ENCODE peak calls at places on chromosome 22, in eight cellular contexts. O is adrenal gland; M is cardiac fibroblast; T is HAP-1; F is CD8-positive, alpha-beta memory T cell; I is transverse colon; K is bronchial epithelial cell; Y is fibroblast of pulmonary artery. Q is an unnamed sample.

GRCh38 chr22:21712751-21713427 is 22.7 kb downstream of the YPEL1 start:
- DNase-seq in O (peak; percentile 80), M (peak; percentile 86), T (peak; percentile 77), F (peak; percentile 47), I (peak; percentile 59), K (peak; percentile 53), Y (peak; percentile 86), Q (peak; percentile 58)

GRCh38 chr22:32204211-32204855 is 540 bp downstream of the RFPL2 start:
- DNase-seq in O (no peak), M (no peak), T (no peak), F (peak; percentile 36), I (no peak), K (no peak), Y (no peak), Q (peak; percentile 33)

GRCh38 chr22:21937821-21938070 is 14.9 kb downstream of the PPM1F start:
- DNase-seq in O (no peak), M (no peak), T (no peak), F (no peak), I (no peak), K (peak; percentile 83), Y (no peak), Q (no peak)

GRCh38 chr22:47092896-47093311 is 330.5 kb downstream of the TBC1D22A start:
- DNase-seq in O (no peak), M (peak; percentile 64), T (no peak), F (no peak), I (no peak), K (peak; percentile 13), Y (peak; percentile 74), Q (no peak)

GRCh38 chr22:34814260-34814659 is 251.7 kb upstream of the ISX start:
- DNase-seq in O (no peak), M (no peak), T (no peak), F (no peak), I (no peak), K (no peak), Y (no peak), Q (no peak)

GRCh38 chr22:49975543-49976389 is 15.2 kb downstream of the PIM3 start:
- DNase-seq in O (no peak), M (no peak), T (peak; percentile 51), F (no peak), I (peak; percentile 37), K (no peak), Y (no peak), Q (no peak)

GRCh38 chr22:31867386-31868153 is 76.8 kb upstream of the YWHAH start:
- DNase-seq in O (no peak), M (no peak), T (peak; percentile 36), F (no peak), I (no peak), K (no peak), Y (no peak), Q (no peak)

GRCh38 chr22:43319661-43320486 is 23.3 kb downstream of the SCUBE1 start:
- DNase-seq in O (no peak), M (no peak), T (no peak), F (no peak), I (no peak), K (no peak), Y (no peak), Q (no peak)

DNA sequence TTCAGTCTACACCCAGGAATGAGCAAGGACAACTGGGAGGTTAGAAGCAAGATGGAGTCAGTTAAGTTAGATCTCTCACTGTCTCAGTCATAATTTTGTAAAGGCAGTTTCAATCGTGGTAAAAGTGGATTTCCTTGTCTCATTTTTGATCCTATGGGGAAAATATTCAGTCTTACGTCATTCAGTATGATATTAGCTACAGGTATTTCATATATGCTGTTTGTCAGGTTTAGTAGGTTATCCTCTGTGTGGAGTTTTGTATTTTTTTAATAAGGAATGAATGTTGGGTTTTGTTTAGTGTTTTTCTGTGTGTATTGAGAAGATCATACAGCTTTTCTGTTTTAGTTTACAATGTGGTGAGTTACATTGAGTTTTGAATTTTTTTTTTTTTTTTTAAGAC is 11.8 kb downstream of the SPECC1L start:
- DNase-seq in O (no peak), M (no peak), T (no peak), F (no peak), I (no peak), K (peak; percentile 76), Y (no peak), Q (no peak)
- H3K4me3 ChIP-seq in O (no peak overlapping the region), M (no peak overlapping the region), T (no peak overlapping the region), F (no peak overlapping the region), I (no peak overlapping the region), K (no peak overlapping the region), Y (no peak overlapping the region), Q (no peak overlapping the region)

GRCh38 chr22:23752750-23753149 is 1.5 kb downstream of the VPREB3 start:
- DNase-seq in O (no peak), M (no peak), T (no peak), F (no peak), I (no peak), K (no peak), Y (no peak), Q (no peak)
- H3K4me3 ChIP-seq in O (no peak overlapping the region), M (no peak overlapping the region), T (no peak overlapping the region), F (no peak overlapping the region), I (no peak overlapping the region), K (no peak overlapping the region), Y (no peak overlapping the region), Q (no peak overlapping the region)

DNA sequence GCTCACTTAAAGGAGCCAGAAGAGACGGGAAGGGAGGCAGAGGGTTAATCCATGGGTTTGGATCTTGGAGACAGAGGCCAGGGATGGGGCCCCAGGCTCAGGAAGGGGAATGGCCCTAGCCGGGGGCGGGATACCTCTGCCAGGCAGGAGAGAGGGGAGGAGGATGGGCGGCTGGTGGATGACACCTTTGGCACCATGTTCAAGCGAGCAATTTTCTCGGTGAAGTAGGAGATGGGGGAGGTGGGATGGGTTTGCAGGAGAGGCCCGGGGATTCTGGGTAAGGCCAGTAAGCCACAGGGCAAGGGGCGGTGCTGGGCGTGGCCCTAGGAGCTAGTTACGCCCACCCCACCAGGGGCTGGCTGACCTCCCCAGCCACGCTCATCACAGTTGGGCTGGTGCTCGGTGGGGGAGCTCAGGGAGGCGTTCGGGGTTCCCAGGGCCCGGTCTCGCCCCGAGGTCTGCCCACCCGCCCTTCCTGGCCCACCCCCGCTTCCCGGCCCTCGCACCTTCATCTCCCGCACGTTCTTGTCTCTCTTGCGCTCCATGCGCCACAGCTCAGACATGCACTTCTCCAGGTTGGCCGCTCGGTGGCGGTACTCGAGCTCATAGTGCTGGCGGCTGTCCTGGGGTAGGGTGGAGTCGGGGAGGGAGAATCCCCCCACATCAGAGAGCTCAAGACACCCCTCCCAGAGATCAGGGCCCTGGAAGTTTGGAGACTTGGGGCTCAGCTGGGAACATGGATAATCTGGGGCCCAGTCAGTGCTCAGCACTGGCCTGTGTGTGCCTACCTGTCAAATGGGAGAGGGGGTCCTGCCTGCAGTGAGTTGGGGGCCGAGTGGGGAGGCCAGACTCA is 12.7 kb downstream of the BAIAP2L2 start:
- DNase-seq in O (no peak), M (no peak), T (no peak), F (no peak), I (no peak), K (no peak), Y (peak; percentile 40), Q (no peak)
- H3K4me3 ChIP-seq in O (no peak overlapping the region), M (no peak overlapping the region), T (no peak overlapping the region), F (no peak overlapping the region), I (no peak overlapping the region), K (no peak overlapping the region), Y (no peak overlapping the region), Q (no peak overlapping the region)

GRCh38 chr22:27775698-27776409 is 25.7 kb downstream of the MN1 start:
- DNase-seq in O (no peak), M (no peak), T (no peak), F (no peak), I (no peak), K (no peak), Y (no peak), Q (no peak)
- H3K4me3 ChIP-seq in O (no peak overlapping the region), M (no peak overlapping the region), T (no peak overlapping the region), F (no peak overlapping the region), I (no peak overlapping the region), K (no peak overlapping the region), Y (no peak overlapping the region), Q (no peak overlapping the region)

Q was measured in CD8-positive, alpha-beta T cell.